ENCODE peak calls at places on chromosomes 3 and 15, in six cellular contexts. K is esophagus squamous epithelium, Z is heart right ventricle, T is lung, W is trophoblast cell, P is astrocyte. D is an unnamed sample.

GRCh38 chr3:55474213-55474632 is 12.9 kb downstream of the WNT5A start:
- DNase-seq in Z (no peak), P (no peak), T (no peak), K (no peak), W (no peak), D (no peak)

GRCh38 chr15:29162411-29162810 is 107.2 kb downstream of the NSMCE3 start:
- DNase-seq in P (no peak), K (no peak), W (no peak), T (no peak), Z (no peak), D (no peak)

GRCh38 chr3:58351920-58352319 is 19.2 kb downstream of the PXK start:
- DNase-seq in P (no peak), Z (no peak), K (no peak), W (no peak), T (no peak), D (no peak)

GRCh38 chr15:62403164-62403809 is 238.2 kb upstream of the C2CD4B start:
- DNase-seq in K (no peak), P (peak; percentile 73), Z (no peak), W (peak; percentile 79), T (no peak), D (no peak)

GRCh38 chr15:28889346-28889745 is 3.6 kb downstream of the APBA2 start:
- DNase-seq in Z (no peak), W (no peak), P (no peak), T (no peak), K (no peak), D (no peak)

GRCh38 chr15:60345616-60346015 is 52.2 kb downstream of the ANXA2 start:
- DNase-seq in T (no peak), W (no peak), P (no peak), K (no peak), Z (no peak), D (no peak)

GRCh38 chr15:29889545-29890329 is 67.5 kb upstream of the TJP1 start:
- DNase-seq in P (no peak), Z (no peak), T (no peak), W (no peak), K (no peak), D (no peak)

GRCh38 chr3:81764665-81765064 is 3.2 kb upstream of the GBE1 start:
- DNase-seq in T (no peak), K (no peak), P (no peak), W (no peak), Z (no peak), D (no peak)

GRCh38 chr3:194879991-194880939 is 194.6 kb downstream of the FAM43A start:
- DNase-seq in W (no peak), Z (peak; percentile 84), T (peak; percentile 43), K (no peak), P (peak; percentile 57), D (no peak)

GRCh38 chr3:117962750-117963149 is 1071.9 kb downstream of the IGSF11 start:
- DNase-seq in T (no peak), K (no peak), P (peak; percentile 80), Z (no peak), W (no peak), D (no peak)

GRCh38 chr3:62027796-62028195 is 345.6 kb downstream of the FEZF2 start:
- DNase-seq in K (no peak), Z (no peak), T (no peak), W (no peak), P (peak; percentile 68), D (no peak)

GRCh38 chr3:101779808-101780366 is 876 bp downstream of the NXPE3 start:
- DNase-seq in W (no peak), T (no peak), Z (no peak), P (peak; percentile 7), K (no peak), D (no peak)

GRCh38 chr3:126982522-126983175 is at the start of gene PLXNA1:
- DNase-seq in W (peak; percentile 89), Z (peak; percentile 71), K (peak; percentile 58), P (peak; percentile 52), T (peak; percentile 77), D (peak; percentile 70)

GRCh38 chr3:188394588-188394987 is 240.6 kb downstream of the LPP start:
- DNase-seq in Z (no peak), T (no peak), K (no peak), P (no peak), W (no peak), D (no peak)

GRCh38 chr15:99930696-99931095 is 197.5 kb upstream of the LYSMD4 start:
- DNase-seq in K (no peak), T (no peak), W (no peak), Z (no peak), P (no peak), D (no peak)

GRCh38 chr3:175651716-175652115 is 792.6 kb downstream of the NAALADL2 start:
- DNase-seq in P (no peak), W (no peak), K (no peak), T (no peak), Z (no peak), D (no peak)

GRCh38 chr15:81308260-81308659 is 15.7 kb downstream of the STARD5 start:
- DNase-seq in P (no peak), K (no peak), Z (no peak), T (no peak), W (no peak), D (no peak)

GRCh38 chr3:88113311-88114162 is 36.2 kb upstream of the C3orf38 start:
- DNase-seq in P (peak; percentile 42), W (peak; percentile 88), T (peak; percentile 52), K (no peak), Z (peak; percentile 74), D (peak; percentile 77)

GRCh38 chr15:37981781-37982180 is 47.3 kb downstream of the TMCO5A start:
- DNase-seq in K (no peak), Z (no peak), W (peak; percentile 6), T (no peak), P (peak; percentile 39), D (no peak)

GRCh38 chr15:77612958-77613601 is 19.6 kb downstream of the LINGO1 start:
- DNase-seq in Z (no peak), T (no peak), P (no peak), W (no peak), K (no peak), D (no peak)

GRCh38 chr3:55157736-55158135 is 229.9 kb upstream of the LRTM1 start:
- DNase-seq in T (no peak), K (no peak), P (peak; percentile 83), Z (no peak), W (no peak), D (no peak)

GRCh38 chr3:59424268-59425010 is 374.6 kb upstream of the CFAP20DC start:
- DNase-seq in W (no peak), T (no peak), Z (no peak), P (peak; percentile 91), K (no peak), D (no peak)

GRCh38 chr15:66170042-66170441 is 83.5 kb downstream of the MEGF11 start:
- DNase-seq in K (no peak), Z (no peak), T (no peak), W (no peak), P (no peak), D (no peak)
- H3K27me3 ChIP-seq in K (peaks cover 12% of the 10 kb centered on the region), Z (no peaks in the 10 kb centered on the region), T (no peaks in the 10 kb centered on the region), W (no peaks in the 10 kb centered on the region), P (peaks cover 6% of the 10 kb centered on the region), D (no peaks in the 10 kb centered on the region)

DNA sequence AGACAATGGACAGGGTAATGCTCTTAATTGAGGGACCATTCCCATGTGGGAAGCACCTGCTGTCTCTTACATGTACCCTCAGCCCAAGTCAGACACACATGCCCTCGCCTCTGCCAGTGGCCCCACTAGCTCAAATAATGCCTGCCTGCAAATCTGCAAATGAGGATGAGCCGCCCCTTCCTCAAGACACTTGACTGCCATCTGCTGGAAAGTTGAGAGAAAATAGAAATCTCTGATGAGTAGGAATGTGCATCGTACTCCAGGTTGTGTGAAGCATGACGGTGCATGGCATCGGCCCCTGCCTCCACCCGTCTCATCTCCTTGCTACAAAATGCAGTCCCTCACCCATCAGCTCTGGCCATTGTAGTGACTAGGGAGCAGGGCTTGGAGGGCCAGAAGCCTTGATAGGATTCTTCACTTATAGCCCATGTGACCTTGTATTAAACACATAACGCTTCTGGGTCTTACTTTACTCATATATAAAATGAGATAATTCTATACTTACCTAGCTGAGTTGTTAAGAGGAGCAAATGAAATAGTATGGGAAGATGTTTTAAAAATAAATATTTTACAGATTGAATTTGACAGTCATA is 6.3 kb upstream of the SCN5A start:
- DNase-seq in Z (no peak), P (peak; percentile 14), K (no peak), W (peak; percentile 73), T (no peak), D (no peak)
- H3K27me3 ChIP-seq in Z (no peaks in the 10 kb centered on the region), P (peaks cover 49% of the 10 kb centered on the region), K (peaks cover 97% of the 10 kb centered on the region), W (no peaks in the 10 kb centered on the region), T (peaks cover 10% of the 10 kb centered on the region), D (peaks cover 11% of the 10 kb centered on the region)

GRCh38 chr15:70533931-70534742 is 229.2 kb downstream of the UACA start:
- DNase-seq in W (no peak), P (peak; percentile 25), K (no peak), T (no peak), Z (no peak), D (no peak)
- H3K27me3 ChIP-seq in W (peaks cover 3% of the 10 kb centered on the region), P (peaks cover 56% of the 10 kb centered on the region), K (peaks cover 75% of the 10 kb centered on the region), T (no peaks in the 10 kb centered on the region), Z (no peaks in the 10 kb centered on the region), D (no peaks in the 10 kb centered on the region)

DNA sequence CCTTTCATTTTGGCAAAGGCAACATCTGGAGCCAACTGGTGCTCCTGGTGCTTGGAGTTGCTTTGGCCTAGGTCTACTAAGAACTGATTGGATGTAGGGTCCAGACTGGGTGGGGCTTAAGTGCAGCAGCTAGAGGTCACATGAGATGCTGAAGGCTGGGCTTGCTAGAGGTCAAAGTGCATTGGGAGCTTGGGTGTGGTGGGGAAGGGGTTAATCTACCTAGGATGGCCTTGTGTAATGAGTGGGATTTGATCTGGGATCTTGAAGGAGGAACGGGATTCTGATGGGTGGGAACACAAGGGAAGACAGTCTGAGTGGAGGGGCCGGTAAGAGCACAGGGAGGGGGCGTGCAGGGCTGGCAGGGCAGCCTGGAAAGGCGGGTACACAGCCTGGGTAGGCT is 125.5 kb downstream of the RAB11A start:
- DNase-seq in W (no peak), Z (no peak), T (no peak), P (no peak), K (no peak), D (no peak)
- H3K27me3 ChIP-seq in W (no peaks in the 10 kb centered on the region), Z (no peaks in the 10 kb centered on the region), T (no peaks in the 10 kb centered on the region), P (peaks cover 26% of the 10 kb centered on the region), K (peaks cover 70% of the 10 kb centered on the region), D (no peaks in the 10 kb centered on the region)

DNA sequence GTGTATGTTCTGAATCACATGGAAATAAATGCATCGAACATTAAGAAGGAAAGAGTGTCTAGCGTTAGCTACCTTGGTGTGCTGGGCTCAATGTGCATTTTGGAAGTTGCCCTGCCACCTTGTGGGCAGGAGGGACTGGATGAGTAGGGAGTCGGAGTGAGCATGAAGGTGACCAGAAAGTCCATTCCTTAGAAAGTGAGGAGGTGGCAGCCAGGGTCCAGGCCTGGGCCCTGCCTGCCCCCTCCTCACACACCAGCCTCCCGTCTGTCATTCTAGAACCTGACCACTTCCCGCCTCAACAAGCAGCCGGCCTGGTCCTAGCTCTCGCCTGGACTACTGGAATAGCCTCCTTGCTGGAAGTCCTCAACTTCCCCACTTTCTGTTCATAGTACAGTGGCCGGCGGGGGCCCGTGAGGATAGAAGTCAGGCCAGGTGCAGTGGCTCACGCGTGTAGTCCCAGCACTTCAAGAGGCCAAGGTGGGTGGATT is 10.2 kb upstream of the GATA2 start:
- DNase-seq in Z (no peak), T (peak; percentile 27), W (peak; percentile 59), P (no peak), K (no peak), D (no peak)
- H3K27me3 ChIP-seq in Z (peaks cover 3% of the 10 kb centered on the region), T (no peaks in the 10 kb centered on the region), W (no peaks in the 10 kb centered on the region), P (peaks cover 14% of the 10 kb centered on the region), K (peaks cover 93% of the 10 kb centered on the region), D (peaks cover 7% of the 10 kb centered on the region)

GRCh38 chr3:134468519-134468918 is 17.3 kb downstream of the ANAPC13 start:
- DNase-seq in W (no peak), P (no peak), K (no peak), Z (no peak), T (no peak), D (no peak)
- H3K27me3 ChIP-seq in W (no peaks in the 10 kb centered on the region), P (no peaks in the 10 kb centered on the region), K (no peaks in the 10 kb centered on the region), Z (no peaks in the 10 kb centered on the region), T (no peaks in the 10 kb centered on the region), D (no peaks in the 10 kb centered on the region)